ENCODE peak calls at places on chromosomes 7 and 10, in six cellular contexts. One of them, this sample, is unnamed.

GRCh38 chr10:97714401-97715258 is 1.1 kb downstream of the MARVELD1 start:
- DNase-seq in Panc1: no peak
- DNase-seq in tibial artery: peak
- DNase-seq in lung: peak
- DNase-seq in adrenal gland: peak
- DNase-seq in PC-3: peak
- DNase-seq in this sample: peak

GRCh38 chr7:157515342-157516041 is 178.7 kb downstream of the DNAJB6 start:
- DNase-seq in Panc1: no peak
- DNase-seq in tibial artery: no peak
- DNase-seq in lung: no peak
- DNase-seq in adrenal gland: no peak
- DNase-seq in PC-3: no peak
- DNase-seq in this sample: peak

GRCh38 chr7:22117222-22117621 is 171.5 kb upstream of the CDCA7L start:
- DNase-seq in Panc1: no peak
- DNase-seq in tibial artery: no peak
- DNase-seq in lung: no peak
- DNase-seq in adrenal gland: no peak
- DNase-seq in PC-3: no peak
- DNase-seq in this sample: no peak

GRCh38 chr7:143898810-143899209 is 3.2 kb downstream of the TCAF1 start:
- DNase-seq in Panc1: no peak
- DNase-seq in tibial artery: no peak
- DNase-seq in lung: no peak
- DNase-seq in adrenal gland: no peak
- DNase-seq in PC-3: no peak
- DNase-seq in this sample: no peak

GRCh38 chr10:114045738-114046458 is 2.2 kb downstream of the ADRB1 start:
- DNase-seq in Panc1: no peak
- DNase-seq in tibial artery: no peak
- DNase-seq in lung: no peak
- DNase-seq in adrenal gland: no peak
- DNase-seq in PC-3: no peak
- DNase-seq in this sample: no peak

GRCh38 chr10:32983333-32983909 is 25.4 kb upstream of the ITGB1 start:
- DNase-seq in Panc1: no peak
- DNase-seq in tibial artery: no peak
- DNase-seq in lung: no peak
- DNase-seq in adrenal gland: no peak
- DNase-seq in PC-3: peak
- DNase-seq in this sample: no peak

GRCh38 chr10:61989995-61990760 is 88.7 kb downstream of the ARID5B start:
- DNase-seq in Panc1: no peak
- DNase-seq in tibial artery: no peak
- DNase-seq in lung: no peak
- DNase-seq in adrenal gland: no peak
- DNase-seq in PC-3: no peak
- DNase-seq in this sample: no peak

GRCh38 chr10:2173328-2173727 is 436.0 kb upstream of the ADARB2 start:
- DNase-seq in Panc1: no peak
- DNase-seq in tibial artery: no peak
- DNase-seq in lung: no peak
- DNase-seq in adrenal gland: no peak
- DNase-seq in PC-3: no peak
- DNase-seq in this sample: no peak

GRCh38 chr7:149448961-149449360 is 11.9 kb downstream of the ZNF777 start:
- DNase-seq in Panc1: no peak
- DNase-seq in tibial artery: no peak
- DNase-seq in lung: peak
- DNase-seq in adrenal gland: no peak
- DNase-seq in PC-3: no peak
- DNase-seq in this sample: no peak

GRCh38 chr7:90594791-90595317 is 1.3 kb upstream of the CDK14 start:
- DNase-seq in Panc1: no peak
- DNase-seq in tibial artery: peak
- DNase-seq in lung: peak
- DNase-seq in adrenal gland: no peak
- DNase-seq in PC-3: peak
- DNase-seq in this sample: peak

GRCh38 chr10:60343254-60343653 is 46.4 kb downstream of the ANK3 start:
- DNase-seq in Panc1: no peak
- DNase-seq in tibial artery: no peak
- DNase-seq in lung: no peak
- DNase-seq in adrenal gland: no peak
- DNase-seq in PC-3: peak
- DNase-seq in this sample: no peak

GRCh38 chr7:76108540-76109233 is 60.8 kb downstream of the MDH2 start:
- DNase-seq in Panc1: peak
- DNase-seq in tibial artery: peak
- DNase-seq in lung: peak
- DNase-seq in adrenal gland: peak
- DNase-seq in PC-3: peak
- DNase-seq in this sample: no peak

GRCh38 chr7:152313879-152314604 is 121.8 kb downstream of the KMT2C start:
- DNase-seq in Panc1: peak
- DNase-seq in tibial artery: no peak
- DNase-seq in lung: peak
- DNase-seq in adrenal gland: peak
- DNase-seq in PC-3: peak
- DNase-seq in this sample: peak

GRCh38 chr7:27178366-27178765 is 4.2 kb upstream of the HOXA10 start:
- DNase-seq in Panc1: no peak
- DNase-seq in tibial artery: peak
- DNase-seq in lung: no peak
- DNase-seq in adrenal gland: no peak
- DNase-seq in PC-3: no peak
- DNase-seq in this sample: no peak

GRCh38 chr10:101569838-101570763 is 18.0 kb downstream of the POLL start:
- DNase-seq in Panc1: no peak
- DNase-seq in tibial artery: peak
- DNase-seq in lung: peak
- DNase-seq in adrenal gland: peak
- DNase-seq in PC-3: peak
- DNase-seq in this sample: peak

GRCh38 chr7:150373049-150373801 is 4.6 kb downstream of the REPIN1 start:
- DNase-seq in Panc1: no peak
- DNase-seq in tibial artery: no peak
- DNase-seq in lung: no peak
- DNase-seq in adrenal gland: no peak
- DNase-seq in PC-3: no peak
- DNase-seq in this sample: no peak

GRCh38 chr7:36409180-36409579 is 19.5 kb downstream of the ANLN start:
- DNase-seq in Panc1: no peak
- DNase-seq in tibial artery: no peak
- DNase-seq in lung: no peak
- DNase-seq in adrenal gland: no peak
- DNase-seq in PC-3: no peak
- DNase-seq in this sample: no peak

GRCh38 chr10:100828744-100829102 is 83.3 kb downstream of the PAX2 start:
- DNase-seq in Panc1: no peak
- DNase-seq in tibial artery: no peak
- DNase-seq in lung: no peak
- DNase-seq in adrenal gland: no peak
- DNase-seq in PC-3: no peak
- DNase-seq in this sample: no peak

GRCh38 chr7:92834661-92835139 is 1.7 kb downstream of the CDK6 start:
- DNase-seq in Panc1: no peak
- DNase-seq in tibial artery: peak
- DNase-seq in lung: peak
- DNase-seq in adrenal gland: peak
- DNase-seq in PC-3: peak
- DNase-seq in this sample: no peak

GRCh38 chr10:18607979-18608378 is 43.4 kb downstream of the NSUN6 start:
- DNase-seq in Panc1: no peak
- DNase-seq in tibial artery: no peak
- DNase-seq in lung: no peak
- DNase-seq in adrenal gland: no peak
- DNase-seq in PC-3: peak
- DNase-seq in this sample: no peak

GRCh38 chr7:110943686-110944350 is 147.1 kb upstream of the LRRN3 start:
- DNase-seq in Panc1: no peak
- DNase-seq in tibial artery: no peak
- DNase-seq in lung: no peak
- DNase-seq in adrenal gland: no peak
- DNase-seq in PC-3: no peak
- DNase-seq in this sample: no peak

GRCh38 chr7:111067682-111068081 is 23.2 kb upstream of the LRRN3 start:
- DNase-seq in Panc1: no peak
- DNase-seq in tibial artery: no peak
- DNase-seq in lung: no peak
- DNase-seq in adrenal gland: no peak
- DNase-seq in PC-3: no peak
- DNase-seq in this sample: no peak

GRCh38 chr10:131174651-131175540 is 136.6 kb downstream of the TCERG1L start:
- DNase-seq in Panc1: no peak
- DNase-seq in tibial artery: no peak
- DNase-seq in lung: no peak
- DNase-seq in adrenal gland: no peak
- DNase-seq in PC-3: no peak
- DNase-seq in this sample: no peak

GRCh38 chr10:6171891-6172354 is 30.8 kb upstream of the PFKFB3 start:
- DNase-seq in Panc1: no peak
- DNase-seq in tibial artery: peak
- DNase-seq in lung: peak
- DNase-seq in adrenal gland: no peak
- DNase-seq in PC-3: no peak
- DNase-seq in this sample: no peak

GRCh38 chr7:34622182-34622581 is 35.8 kb upstream of the NPSR1 start:
- DNase-seq in Panc1: no peak
- DNase-seq in tibial artery: no peak
- DNase-seq in lung: no peak
- DNase-seq in adrenal gland: no peak
- DNase-seq in PC-3: no peak
- DNase-seq in this sample: no peak

GRCh38 chr10:33570495-33570894 is 236.0 kb upstream of the NRP1 start:
- DNase-seq in Panc1: no peak
- DNase-seq in tibial artery: peak
- DNase-seq in lung: no peak
- DNase-seq in adrenal gland: no peak
- DNase-seq in PC-3: no peak
- DNase-seq in this sample: no peak

GRCh38 chr7:51606601-51607154 is 290.1 kb upstream of the COBL start:
- DNase-seq in Panc1: peak
- DNase-seq in tibial artery: no peak
- DNase-seq in lung: no peak
- DNase-seq in adrenal gland: no peak
- DNase-seq in PC-3: peak
- DNase-seq in this sample: no peak

GRCh38 chr10:75772153-75772887 is 340.9 kb downstream of the LRMDA start:
- DNase-seq in Panc1: no peak
- DNase-seq in tibial artery: no peak
- DNase-seq in lung: no peak
- DNase-seq in adrenal gland: no peak
- DNase-seq in PC-3: peak
- DNase-seq in this sample: no peak

GRCh38 chr10:116752969-116753665 is 10.8 kb upstream of the HSPA12A start:
- DNase-seq in Panc1: no peak
- DNase-seq in tibial artery: no peak
- DNase-seq in lung: no peak
- DNase-seq in adrenal gland: no peak
- DNase-seq in PC-3: no peak
- DNase-seq in this sample: no peak

GRCh38 chr10:84233940-84234339 is 7.4 kb downstream of the LRIT1 start:
- DNase-seq in Panc1: no peak
- DNase-seq in tibial artery: no peak
- DNase-seq in lung: no peak
- DNase-seq in adrenal gland: no peak
- DNase-seq in PC-3: no peak
- DNase-seq in this sample: no peak

GRCh38 chr10:17219024-17219423 is 9.0 kb upstream of the VIM start:
- DNase-seq in Panc1: no peak
- DNase-seq in tibial artery: no peak
- DNase-seq in lung: no peak
- DNase-seq in adrenal gland: no peak
- DNase-seq in PC-3: no peak
- DNase-seq in this sample: peak

GRCh38 chr10:120543291-120543690 is 86.3 kb downstream of the PLPP4 start:
- DNase-seq in Panc1: no peak
- DNase-seq in tibial artery: no peak
- DNase-seq in lung: no peak
- DNase-seq in adrenal gland: no peak
- DNase-seq in PC-3: no peak
- DNase-seq in this sample: no peak

GRCh38 chr7:2821842-2822507 is 22.1 kb downstream of the GNA12 start:
- DNase-seq in Panc1: no peak
- DNase-seq in tibial artery: no peak
- DNase-seq in lung: no peak
- DNase-seq in adrenal gland: no peak
- DNase-seq in PC-3: peak
- DNase-seq in this sample: no peak
- H3K27ac ChIP-seq in Panc1: peak
- H3K27ac ChIP-seq in tibial artery: peak
- H3K27ac ChIP-seq in lung: peak
- H3K27ac ChIP-seq in adrenal gland: no peak
- H3K27ac ChIP-seq in PC-3: peak
- H3K27ac ChIP-seq in this sample: peak

GRCh38 chr10:14742815-14743214 is 31.9 kb downstream of the FAM107B start:
- DNase-seq in Panc1: no peak
- DNase-seq in tibial artery: no peak
- DNase-seq in lung: no peak
- DNase-seq in adrenal gland: no peak
- DNase-seq in PC-3: no peak
- DNase-seq in this sample: no peak
- H3K27ac ChIP-seq in Panc1: no peak
- H3K27ac ChIP-seq in tibial artery: no peak
- H3K27ac ChIP-seq in lung: no peak
- H3K27ac ChIP-seq in adrenal gland: no peak
- H3K27ac ChIP-seq in PC-3: no peak
- H3K27ac ChIP-seq in this sample: no peak

GRCh38 chr10:70561558-70561957 is 41.0 kb downstream of the PRF1 start:
- DNase-seq in Panc1: no peak
- DNase-seq in tibial artery: no peak
- DNase-seq in lung: no peak
- DNase-seq in adrenal gland: no peak
- DNase-seq in PC-3: no peak
- DNase-seq in this sample: no peak
- H3K27ac ChIP-seq in Panc1: no peak
- H3K27ac ChIP-seq in tibial artery: no peak
- H3K27ac ChIP-seq in lung: no peak
- H3K27ac ChIP-seq in adrenal gland: no peak
- H3K27ac ChIP-seq in PC-3: no peak
- H3K27ac ChIP-seq in this sample: no peak

DNA sequence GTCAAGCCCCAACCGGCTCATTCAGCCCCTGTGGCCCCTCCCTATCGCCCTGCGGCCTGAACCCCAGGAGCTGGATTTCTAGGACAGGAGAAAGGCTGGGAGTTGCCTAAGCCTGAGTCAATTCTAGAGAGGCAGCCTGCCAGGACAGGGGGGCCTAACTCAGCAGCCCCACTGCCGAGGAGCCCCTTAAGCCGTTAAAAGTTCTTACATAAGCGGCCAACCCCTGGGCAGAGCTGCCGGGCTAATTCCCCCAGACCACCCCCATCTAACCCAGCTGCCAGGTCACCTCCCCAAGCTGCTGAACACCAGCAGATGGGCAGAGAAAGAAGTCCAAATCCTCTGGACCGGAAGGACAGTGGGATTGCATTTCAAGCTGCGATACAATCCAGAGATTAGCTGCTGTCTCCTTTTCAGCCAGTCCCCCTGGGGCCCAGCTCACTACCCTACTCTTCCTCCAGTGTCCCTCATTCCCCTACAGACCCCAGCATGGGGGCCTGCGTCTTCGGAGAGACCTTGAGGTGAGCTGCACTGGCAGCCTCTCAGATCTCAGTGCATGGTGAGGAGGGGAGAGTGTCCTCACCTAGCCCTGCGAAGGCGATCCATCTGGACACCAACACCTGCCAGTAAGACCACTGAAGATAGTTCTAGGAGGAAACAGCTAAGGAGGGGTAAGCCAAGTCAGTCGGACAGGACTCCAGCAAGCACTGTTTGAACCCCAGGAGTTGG is 910 bp downstream of the IMPDH1 start:
- DNase-seq in Panc1: no peak
- DNase-seq in tibial artery: peak
- DNase-seq in lung: peak
- DNase-seq in adrenal gland: no peak
- DNase-seq in PC-3: no peak
- DNase-seq in this sample: peak
- H3K27ac ChIP-seq in Panc1: peak
- H3K27ac ChIP-seq in tibial artery: peak
- H3K27ac ChIP-seq in lung: peak
- H3K27ac ChIP-seq in adrenal gland: peak
- H3K27ac ChIP-seq in PC-3: no peak
- H3K27ac ChIP-seq in this sample: no peak

This sample was measured in SJCRH30.